ENCODE peak calls at places on chromosomes 7 and 10, in four cellular contexts. S is stomach; U is CD4-positive, alpha-beta T cell; B is uterus. J is an unnamed sample.

GRCh38 chr10:129525408-129525807 is 58.4 kb downstream of the MGMT start:
- DNase-seq in B (peak), S (no peak), U (no peak), J (no peak)

GRCh38 chr10:120514035-120514620 is 57.1 kb downstream of the PLPP4 start:
- DNase-seq in U (no peak), S (no peak), B (no peak), J (no peak)

GRCh38 chr10:20166291-20166690 is 350.1 kb downstream of the PLXDC2 start:
- DNase-seq in S (no peak), B (no peak), U (no peak), J (no peak)

GRCh38 chr7:27842851-27843250 is 102.9 kb downstream of the TAX1BP1 start:
- DNase-seq in B (no peak), U (no peak), S (no peak), J (no peak)

GRCh38 chr10:60394444-60394843 is 4.8 kb upstream of the ANK3 start:
- DNase-seq in U (no peak), S (no peak), B (no peak), J (no peak)

GRCh38 chr7:125055376-125055775 is 125.8 kb upstream of the POT1 start:
- DNase-seq in B (no peak), S (no peak), U (no peak), J (no peak)

GRCh38 chr7:142583424-142583823 is 165.8 kb upstream of the PRSS1 start:
- DNase-seq in S (no peak), U (no peak), B (no peak), J (no peak)

GRCh38 chr10:56507033-56507432 is 146.0 kb upstream of the ZWINT start:
- DNase-seq in U (no peak), S (no peak), B (no peak), J (no peak)

GRCh38 chr7:90933984-90934383 is 330.2 kb upstream of the FZD1 start:
- DNase-seq in U (no peak), S (no peak), B (peak), J (peak)

GRCh38 chr7:35508623-35509400 is 186.1 kb downstream of the HERPUD2 start:
- DNase-seq in B (no peak), U (no peak), S (no peak), J (no peak)

GRCh38 chr10:91856637-91857036 is 52.6 kb downstream of the FGFBP3 start:
- DNase-seq in U (no peak), B (no peak), S (no peak), J (no peak)

GRCh38 chr10:12768156-12768731 is 233.3 kb downstream of the CCDC3 start:
- DNase-seq in B (no peak), U (no peak), S (no peak), J (no peak)

GRCh38 chr10:52226448-52226847 is 87.6 kb upstream of the DKK1 start:
- DNase-seq in U (no peak), B (no peak), S (no peak), J (no peak)

GRCh38 chr10:110375121-110375520 is 70.4 kb upstream of the SMNDC1 start:
- DNase-seq in U (no peak), S (no peak), B (no peak), J (no peak)

GRCh38 chr7:20797174-20798080 is 10.7 kb upstream of the SP8 start:
- DNase-seq in B (no peak), S (no peak), U (no peak), J (no peak)

GRCh38 chr7:47392241-47392759 is 189.6 kb downstream of the TNS3 start:
- DNase-seq in B (peak), S (peak), U (no peak), J (peak)

GRCh38 chr10:36048236-36048635 is 406.1 kb upstream of the FZD8 start:
- DNase-seq in B (no peak), U (no peak), S (no peak), J (no peak)

GRCh38 chr7:120959929-120960484 is 9.4 kb downstream of the ING3 start:
- DNase-seq in S (no peak), B (no peak), U (no peak), J (no peak)

GRCh38 chr10:43257210-43258031 is 9.4 kb downstream of the RASGEF1A start:
- DNase-seq in S (no peak), U (no peak), B (no peak), J (no peak)

GRCh38 chr7:55532150-55532917 is 40.0 kb downstream of the VOPP1 start:
- DNase-seq in B (no peak), U (no peak), S (no peak), J (no peak)

GRCh38 chr7:960269-960871 is 5.9 kb upstream of the ADAP1 start:
- DNase-seq in S (no peak), B (no peak), U (no peak), J (no peak)

GRCh38 chr10:36630267-36630666 is 495.1 kb upstream of the ANKRD30A start:
- DNase-seq in S (no peak), U (no peak), B (no peak), J (no peak)

GRCh38 chr10:65570143-65571010 is 1355.5 kb upstream of the LRRTM3 start:
- DNase-seq in S (peak), U (no peak), B (no peak), J (no peak)

GRCh38 chr7:148289630-148290029 is 300.9 kb upstream of the C7orf33 start:
- DNase-seq in U (no peak), S (no peak), B (no peak), J (no peak)

GRCh38 chr7:147879116-147879750 is 711.3 kb upstream of the C7orf33 start:
- DNase-seq in S (no peak), U (no peak), B (no peak), J (no peak)

GRCh38 chr7:123282181-123282580 is 82.4 kb upstream of the SLC13A1 start:
- DNase-seq in U (no peak), S (no peak), B (no peak), J (no peak)

GRCh38 chr10:131921191-131921590 is 20.4 kb downstream of the PPP2R2D start:
- DNase-seq in S (no peak), B (no peak), U (no peak), J (no peak)

GRCh38 chr7:147567043-147567442 is 1023.5 kb upstream of the C7orf33 start:
- DNase-seq in S (no peak), U (no peak), B (no peak), J (no peak)

GRCh38 chr10:127699311-127699710 is 37.7 kb upstream of the FOXI2 start:
- DNase-seq in S (no peak), U (no peak), B (no peak), J (no peak)

GRCh38 chr10:35184527-35185171 is 58.0 kb downstream of the CREM start:
- DNase-seq in U (no peak), S (no peak), B (no peak), J (no peak)

GRCh38 chr10:78605800-78606350 is 462.9 kb upstream of the ZMIZ1 start:
- DNase-seq in S (no peak), B (no peak), U (no peak), J (no peak)

GRCh38 chr7:36986429-36987362 is 262.4 kb upstream of the AOAH start:
- DNase-seq in S (peak), B (peak), U (peak), J (peak)
- H3K27ac ChIP-seq in S (no peak), B (no peak), U (no peak), J (no peak)

GRCh38 chr10:133124357-133125211 is 35.4 kb upstream of the KNDC1 start:
- DNase-seq in B (no peak), S (peak), U (no peak), J (no peak)
- TF ChIP-seq CTCF in B (peak), S (no peak), U (no peak), J (peak)

DNA sequence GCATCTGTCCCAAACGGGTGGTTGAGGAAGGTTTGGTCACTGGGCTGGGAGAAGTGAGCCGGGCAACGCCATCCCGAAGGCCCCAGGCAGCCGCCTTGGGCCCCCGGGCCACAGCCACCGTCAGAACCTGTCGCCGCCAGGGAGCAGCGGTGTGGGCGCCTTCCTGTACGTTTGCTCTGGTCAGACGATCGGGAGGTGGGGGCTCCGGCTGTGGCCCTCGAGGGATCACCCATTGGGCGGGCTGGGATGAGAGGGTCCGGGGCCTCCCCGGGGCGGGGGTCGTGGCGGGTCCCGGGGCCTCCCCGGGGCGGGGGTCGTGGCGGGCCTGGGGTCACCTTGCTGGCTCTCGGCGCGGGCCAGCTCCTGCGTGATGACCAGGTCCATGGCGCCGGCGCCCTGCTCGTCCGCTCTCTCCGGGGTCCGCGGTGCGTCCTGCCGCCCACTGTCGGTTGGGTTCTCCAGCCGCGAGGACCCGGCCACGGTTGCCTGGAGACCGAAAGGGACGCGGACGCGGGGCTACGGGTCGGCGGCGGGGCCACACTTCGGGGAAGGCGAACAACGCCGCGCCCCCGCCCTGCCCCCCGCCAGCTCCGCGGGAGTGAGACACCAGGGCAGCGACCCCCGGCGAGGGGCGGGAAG is at the start of gene CFAP46:
- DNase-seq in B (no peak), S (peak), U (no peak), J (no peak)
- H3K27ac ChIP-seq in B (no peak), S (no peak), U (no peak), J (no peak)

GRCh38 chr7:2760098-2760889 is 72.3 kb downstream of the AMZ1 start:
- DNase-seq in B (peak), U (no peak), S (peak), J (no peak)

GRCh38 chr7:2761131-2761624 is 73.2 kb downstream of the AMZ1 start:
- DNase-seq in S (no peak), U (no peak), B (no peak), J (no peak)

GRCh38 chr7:2761801-2762497 is 73.9 kb downstream of the AMZ1 start:
- DNase-seq in S (no peak), U (no peak), B (no peak), J (no peak)

GRCh38 chr7:2763607-2764006 is 75.6 kb downstream of the AMZ1 start:
- DNase-seq in S (no peak), U (no peak), B (no peak), J (no peak)

GRCh38 chr7:2764621-2765020 is 76.6 kb downstream of the AMZ1 start:
- DNase-seq in B (no peak), U (no peak), S (no peak), J (no peak)
- TF ChIP-seq CTCF in B (no peak), U (no peak), S (no peak), J (no peak)

DNA sequence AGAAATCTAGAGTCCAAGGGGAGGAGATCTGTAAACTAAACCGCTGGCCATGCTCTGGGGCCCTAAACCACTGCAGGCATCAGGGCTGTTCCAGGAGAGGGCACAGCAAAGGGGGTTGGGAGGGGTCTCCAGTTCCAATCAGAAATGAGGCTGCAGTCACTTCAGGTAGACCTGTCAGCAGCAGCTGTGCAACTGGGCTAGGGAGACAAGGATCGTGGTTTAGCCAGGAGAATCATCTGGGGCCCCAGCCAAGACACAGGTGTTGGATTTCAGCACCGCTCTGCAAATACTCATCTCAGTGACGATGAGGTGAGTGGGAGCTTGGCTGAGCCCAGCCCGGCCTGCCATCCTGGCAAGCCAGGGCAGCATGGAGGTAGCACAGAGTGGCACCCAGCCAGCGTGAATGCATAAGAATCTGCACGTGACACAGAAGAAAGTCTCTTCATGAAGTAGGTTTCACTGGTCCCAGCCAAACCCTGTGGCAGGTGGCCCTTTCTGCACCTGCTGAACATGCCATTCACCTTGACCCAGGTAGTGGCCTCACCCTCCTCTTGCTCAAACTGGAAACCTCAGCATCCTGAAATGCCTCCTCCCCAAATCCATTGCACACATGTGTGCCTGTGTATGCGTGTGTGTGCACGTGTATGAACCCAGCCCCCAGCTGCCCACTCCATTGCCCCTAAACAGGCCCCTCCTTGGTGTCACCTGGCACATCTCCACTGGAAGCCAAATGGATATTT is 9.7 kb downstream of the GPRIN2 start:
- DNase-seq in B (no peak), S (peak), U (no peak), J (peak)
- H3K27ac ChIP-seq in B (no peak), S (no peak), U (no peak), J (no peak)

GRCh38 chr10:55410415-55410885 is 609.4 kb upstream of the PCDH15 start:
- DNase-seq in U (no peak), S (no peak), B (no peak), J (no peak)
- TF ChIP-seq CTCF in U (no peak), S (no peak), B (no peak), J (no peak)

GRCh38 chr7:128755816-128756476 is 16.8 kb downstream of the CALU start:
- DNase-seq in U (no peak), S (no peak), B (peak), J (no peak)
- H3K27ac ChIP-seq in U (no peak), S (peak), B (peak), J (peak)

GRCh38 chr7:45937862-45938261 is 16.8 kb upstream of the IGFBP3 start:
- DNase-seq in U (no peak), S (no peak), B (no peak), J (no peak)

GRCh38 chr7:45939574-45939973 is 18.5 kb upstream of the IGFBP3 start:
- DNase-seq in U (no peak), B (no peak), S (no peak), J (no peak)

GRCh38 chr7:45937301-45937700 is 16.2 kb upstream of the IGFBP3 start:
- DNase-seq in S (no peak), B (no peak), U (no peak), J (no peak)

GRCh38 chr7:45940939-45941338 is 19.9 kb upstream of the IGFBP3 start:
- DNase-seq in S (no peak), U (no peak), B (no peak), J (no peak)

DNA sequence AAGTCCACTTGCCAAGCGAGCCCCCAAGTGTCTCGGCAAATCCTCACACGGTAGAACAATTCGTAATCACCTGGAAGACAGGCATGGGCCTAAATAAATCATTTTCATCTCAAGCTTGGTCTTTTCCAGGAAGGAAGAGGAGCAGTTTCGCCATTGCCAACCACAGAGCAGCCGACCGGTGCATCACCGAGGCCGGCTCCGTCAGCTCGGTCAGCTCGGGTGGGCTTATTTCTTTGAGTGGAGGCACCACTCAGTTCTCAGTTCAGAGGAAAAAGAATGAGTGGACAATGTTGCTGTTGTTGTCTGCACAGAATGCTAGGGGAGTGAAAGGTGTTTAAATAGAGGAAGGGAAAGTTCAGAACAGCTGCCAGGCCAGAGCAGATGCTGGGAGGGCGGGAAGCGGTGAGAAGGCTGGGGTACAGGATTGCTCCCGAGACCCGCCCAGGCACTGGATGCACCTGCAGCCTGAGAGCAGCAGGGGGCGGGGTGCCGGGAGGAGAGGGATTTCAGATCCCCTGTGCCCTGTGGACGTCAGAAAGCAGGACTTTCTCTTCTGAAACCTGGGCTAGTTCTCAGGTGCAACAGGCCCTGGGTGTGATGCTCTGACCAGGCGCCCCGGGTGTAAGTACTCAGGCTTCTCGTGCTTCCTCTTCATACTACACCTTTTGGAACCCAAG is 17.7 kb upstream of the IGFBP3 start:
- DNase-seq in U (no peak), B (no peak), S (no peak), J (no peak)
- TF ChIP-seq CTCF in U (no peak), B (no peak), S (no peak), J (no peak)

GRCh38 chr7:80641548-80641947 is 3.1 kb downstream of the CD36 start:
- DNase-seq in B (no peak), S (no peak), U (no peak), J (no peak)
- H3K27ac ChIP-seq in B (no peak), S (no peak), U (no peak), J (no peak)

DNA sequence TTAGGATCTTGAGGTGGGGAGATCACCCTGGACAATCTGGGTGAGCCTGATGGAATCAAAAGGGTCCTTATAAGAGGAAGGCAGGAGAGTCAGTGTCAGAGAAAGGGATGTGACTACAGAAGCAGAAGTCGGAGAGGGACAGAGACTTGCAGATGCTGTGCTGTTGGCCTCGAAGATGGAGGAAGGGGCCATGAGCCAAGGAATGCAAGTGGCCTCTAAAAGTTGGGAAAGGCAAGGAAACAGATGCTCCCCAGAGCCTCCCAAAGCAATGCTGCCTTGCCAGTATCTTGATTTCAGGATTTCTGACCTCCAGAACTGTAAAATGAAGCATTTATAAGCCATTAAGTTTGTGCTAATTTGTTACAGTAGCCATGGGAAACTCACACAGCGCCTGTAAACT is 165.2 kb downstream of the FANK1 start:
- DNase-seq in S (no peak), U (no peak), B (no peak), J (no peak)
- TF ChIP-seq CTCF in S (no peak), U (no peak), B (no peak), J (no peak)

J was measured in ascending aorta.